ENCODE peak calls at places on chromosomes 4 and X, in four cellular contexts. K is neural crest cell, I is EL, Y is adipocyte. T is an unnamed sample.

GRCh38 chr4:143745874-143746273 is 45.4 kb upstream of the FREM3 start:
- DNase-seq in K (no peak), I (no peak), Y (no peak), T (no peak)

GRCh38 chrX:130053236-130053635 is 57.1 kb downstream of the ELF4 start:
- DNase-seq in K (no peak), I (no peak), Y (no peak), T (no peak)

GRCh38 chrX:110394653-110395052 is 36.0 kb downstream of the RTL9 start:
- DNase-seq in K (no peak), I (peak), Y (peak), T (peak)

GRCh38 chrX:33336783-33337182 is 125.4 kb upstream of the DMD start:
- DNase-seq in K (peak), I (no peak), Y (peak), T (no peak)

GRCh38 chr4:3413217-3413671 is 28.5 kb upstream of the HGFAC start:
- DNase-seq in K (no peak), I (no peak), Y (no peak), T (no peak)

GRCh38 chr4:62601737-62602136 is 1401.6 kb downstream of the ADGRL3 start:
- DNase-seq in K (no peak), I (no peak), Y (no peak), T (no peak)

GRCh38 chrX:1903380-1903935 is 288.6 kb downstream of the ASMT start:
- DNase-seq in K (no peak), I (no peak), Y (peak), T (peak)

GRCh38 chr4:123353656-123354055 is 42.9 kb upstream of the SPRY1 start:
- DNase-seq in K (no peak), I (no peak), Y (no peak), T (no peak)

GRCh38 chr4:71200944-71201533 is 137.8 kb upstream of the SLC4A4 start:
- DNase-seq in K (no peak), I (no peak), Y (no peak), T (no peak)